ENCODE peak calls at places on chromosomes 16 and 17, in ten cellular contexts. One of them, this sample, is unnamed.

GRCh38 chr17:7857724-7858486 is at the start of gene CYB5D1:
- DNase-seq in heart left ventricle: peak; percentile 93
- DNase-seq in endothelial cell: peak; percentile 80
- DNase-seq in AG04450: peak; percentile 84
- DNase-seq in hepatocyte: peak; percentile 95
- DNase-seq in HFF-Myc: peak; percentile 85
- DNase-seq in HCT116: peak; percentile 94
- DNase-seq in fibroblast of pulmonary artery: peak; percentile 94
- DNase-seq in breast epithelium: peak; percentile 94
- DNase-seq in A549: peak; percentile 98
- DNase-seq in this sample: peak; percentile 85

GRCh38 chr16:50517450-50518252 is 30.5 kb upstream of the NKD1 start:
- DNase-seq in heart left ventricle: no peak
- DNase-seq in endothelial cell: no peak
- DNase-seq in AG04450: no peak
- DNase-seq in hepatocyte: no peak
- DNase-seq in HFF-Myc: no peak
- DNase-seq in HCT116: no peak
- DNase-seq in fibroblast of pulmonary artery: no peak
- DNase-seq in breast epithelium: peak; percentile 4
- DNase-seq in A549: no peak
- DNase-seq in this sample: no peak

GRCh38 chr17:57989011-57989345 is 924 bp upstream of the VEZF1 start:
- DNase-seq in heart left ventricle: peak; percentile 57
- DNase-seq in endothelial cell: no peak
- DNase-seq in AG04450: no peak
- DNase-seq in hepatocyte: peak; percentile 68
- DNase-seq in HFF-Myc: no peak
- DNase-seq in HCT116: peak; percentile 64
- DNase-seq in fibroblast of pulmonary artery: peak; percentile 35
- DNase-seq in breast epithelium: no peak
- DNase-seq in A549: peak; percentile 72
- DNase-seq in this sample: no peak

GRCh38 chr16:53745753-53746258 is 41.9 kb downstream of the FTO start:
- DNase-seq in heart left ventricle: no peak
- DNase-seq in endothelial cell: no peak
- DNase-seq in AG04450: no peak
- DNase-seq in hepatocyte: no peak
- DNase-seq in HFF-Myc: no peak
- DNase-seq in HCT116: peak; percentile 59
- DNase-seq in fibroblast of pulmonary artery: peak; percentile 22
- DNase-seq in breast epithelium: no peak
- DNase-seq in A549: peak; percentile 72
- DNase-seq in this sample: no peak

GRCh38 chr17:4594406-4595349 is 10.3 kb downstream of the SMTNL2 start:
- DNase-seq in heart left ventricle: no peak
- DNase-seq in endothelial cell: peak; percentile 69
- DNase-seq in AG04450: no peak
- DNase-seq in hepatocyte: no peak
- DNase-seq in HFF-Myc: no peak
- DNase-seq in HCT116: no peak
- DNase-seq in fibroblast of pulmonary artery: no peak
- DNase-seq in breast epithelium: no peak
- DNase-seq in A549: no peak
- DNase-seq in this sample: no peak

GRCh38 chr17:49388692-49389513 is 25.8 kb downstream of the PHB1 start:
- DNase-seq in heart left ventricle: no peak
- DNase-seq in endothelial cell: no peak
- DNase-seq in AG04450: no peak
- DNase-seq in hepatocyte: no peak
- DNase-seq in HFF-Myc: no peak
- DNase-seq in HCT116: no peak
- DNase-seq in fibroblast of pulmonary artery: no peak
- DNase-seq in breast epithelium: no peak
- DNase-seq in A549: no peak
- DNase-seq in this sample: no peak

GRCh38 chr16:66924527-66925321 is 611 bp downstream of the RRAD start:
- DNase-seq in heart left ventricle: no peak
- DNase-seq in endothelial cell: peak; percentile 69
- DNase-seq in AG04450: no peak
- DNase-seq in hepatocyte: peak; percentile 75
- DNase-seq in HFF-Myc: no peak
- DNase-seq in HCT116: no peak
- DNase-seq in fibroblast of pulmonary artery: no peak
- DNase-seq in breast epithelium: no peak
- DNase-seq in A549: no peak
- DNase-seq in this sample: peak; percentile 47

GRCh38 chr17:279776-280175 is 72.8 kb downstream of the RPH3AL start:
- DNase-seq in heart left ventricle: peak; percentile 3
- DNase-seq in endothelial cell: no peak
- DNase-seq in AG04450: no peak
- DNase-seq in hepatocyte: no peak
- DNase-seq in HFF-Myc: no peak
- DNase-seq in HCT116: no peak
- DNase-seq in fibroblast of pulmonary artery: no peak
- DNase-seq in breast epithelium: no peak
- DNase-seq in A549: no peak
- DNase-seq in this sample: no peak

GRCh38 chr16:89575247-89576172 is at the start of gene CPNE7:
- DNase-seq in heart left ventricle: no peak
- DNase-seq in endothelial cell: no peak
- DNase-seq in AG04450: no peak
- DNase-seq in hepatocyte: no peak
- DNase-seq in HFF-Myc: no peak
- DNase-seq in HCT116: no peak
- DNase-seq in fibroblast of pulmonary artery: no peak
- DNase-seq in breast epithelium: no peak
- DNase-seq in A549: peak; percentile 32
- DNase-seq in this sample: no peak

DNA sequence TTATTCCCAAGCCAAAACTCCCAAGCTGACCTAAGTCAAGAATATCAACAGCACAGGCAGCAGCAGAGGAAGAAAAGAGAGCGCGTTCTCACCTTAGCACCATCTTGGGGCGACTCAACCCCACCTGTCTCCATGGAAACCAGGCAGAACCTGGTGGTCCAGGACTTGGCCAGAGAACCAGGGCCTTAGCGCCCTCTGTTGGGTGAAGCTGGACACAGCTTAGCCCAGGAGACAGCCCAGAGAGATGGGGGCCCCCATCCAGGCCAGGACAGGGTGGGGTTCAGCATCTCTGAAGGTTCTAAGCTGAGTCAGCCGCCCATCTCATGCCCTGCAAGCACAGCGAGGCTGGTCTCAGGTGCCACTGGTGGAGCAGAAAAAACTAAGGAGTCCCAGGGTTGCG is 60.1 kb upstream of the TMEM132E start:
- DNase-seq in heart left ventricle: no peak
- DNase-seq in endothelial cell: peak; percentile 60
- DNase-seq in AG04450: no peak
- DNase-seq in hepatocyte: no peak
- DNase-seq in HFF-Myc: no peak
- DNase-seq in HCT116: no peak
- DNase-seq in fibroblast of pulmonary artery: no peak
- DNase-seq in breast epithelium: no peak
- DNase-seq in A549: peak; percentile 21
- DNase-seq in this sample: no peak
- TF ChIP-seq CTCF in heart left ventricle: peak; percentile 30
- TF ChIP-seq CTCF in endothelial cell: peak; percentile 70
- TF ChIP-seq CTCF in AG04450: peak; percentile 27
- TF ChIP-seq CTCF in hepatocyte: peak; percentile 43
- TF ChIP-seq CTCF in HFF-Myc: peak; percentile 61
- TF ChIP-seq CTCF in HCT116: peak; percentile 22
- TF ChIP-seq CTCF in fibroblast of pulmonary artery: peak; percentile 39
- TF ChIP-seq CTCF in breast epithelium: no peak
- TF ChIP-seq CTCF in A549: peak; percentile 31
- TF ChIP-seq CTCF in this sample: no peak

GRCh38 chr17:78977681-78977943 is 2.1 kb downstream of the LGALS3BP start:
- DNase-seq in heart left ventricle: no peak
- DNase-seq in endothelial cell: no peak
- DNase-seq in AG04450: no peak
- DNase-seq in hepatocyte: no peak
- DNase-seq in HFF-Myc: no peak
- DNase-seq in HCT116: no peak
- DNase-seq in fibroblast of pulmonary artery: no peak
- DNase-seq in breast epithelium: no peak
- DNase-seq in A549: no peak
- DNase-seq in this sample: no peak

GRCh38 chr17:78980624-78980972 is 875 bp upstream of the LGALS3BP start:
- DNase-seq in heart left ventricle: no peak
- DNase-seq in endothelial cell: no peak
- DNase-seq in AG04450: no peak
- DNase-seq in hepatocyte: no peak
- DNase-seq in HFF-Myc: no peak
- DNase-seq in HCT116: no peak
- DNase-seq in fibroblast of pulmonary artery: no peak
- DNase-seq in breast epithelium: no peak
- DNase-seq in A549: no peak
- DNase-seq in this sample: no peak

GRCh38 chr17:78976907-78977680 is 2.6 kb downstream of the LGALS3BP start:
- DNase-seq in heart left ventricle: no peak
- DNase-seq in endothelial cell: no peak
- DNase-seq in AG04450: no peak
- DNase-seq in hepatocyte: no peak
- DNase-seq in HFF-Myc: no peak
- DNase-seq in HCT116: no peak
- DNase-seq in fibroblast of pulmonary artery: no peak
- DNase-seq in breast epithelium: no peak
- DNase-seq in A549: no peak
- DNase-seq in this sample: no peak

GRCh38 chr17:78979780-78980623 is at the start of gene LGALS3BP:
- DNase-seq in heart left ventricle: peak; percentile 85
- DNase-seq in endothelial cell: no peak
- DNase-seq in AG04450: peak; percentile 48
- DNase-seq in hepatocyte: peak; percentile 86
- DNase-seq in HFF-Myc: peak; percentile 27
- DNase-seq in HCT116: peak; percentile 70
- DNase-seq in fibroblast of pulmonary artery: peak; percentile 89
- DNase-seq in breast epithelium: peak; percentile 57
- DNase-seq in A549: peak; percentile 45
- DNase-seq in this sample: no peak

DNA sequence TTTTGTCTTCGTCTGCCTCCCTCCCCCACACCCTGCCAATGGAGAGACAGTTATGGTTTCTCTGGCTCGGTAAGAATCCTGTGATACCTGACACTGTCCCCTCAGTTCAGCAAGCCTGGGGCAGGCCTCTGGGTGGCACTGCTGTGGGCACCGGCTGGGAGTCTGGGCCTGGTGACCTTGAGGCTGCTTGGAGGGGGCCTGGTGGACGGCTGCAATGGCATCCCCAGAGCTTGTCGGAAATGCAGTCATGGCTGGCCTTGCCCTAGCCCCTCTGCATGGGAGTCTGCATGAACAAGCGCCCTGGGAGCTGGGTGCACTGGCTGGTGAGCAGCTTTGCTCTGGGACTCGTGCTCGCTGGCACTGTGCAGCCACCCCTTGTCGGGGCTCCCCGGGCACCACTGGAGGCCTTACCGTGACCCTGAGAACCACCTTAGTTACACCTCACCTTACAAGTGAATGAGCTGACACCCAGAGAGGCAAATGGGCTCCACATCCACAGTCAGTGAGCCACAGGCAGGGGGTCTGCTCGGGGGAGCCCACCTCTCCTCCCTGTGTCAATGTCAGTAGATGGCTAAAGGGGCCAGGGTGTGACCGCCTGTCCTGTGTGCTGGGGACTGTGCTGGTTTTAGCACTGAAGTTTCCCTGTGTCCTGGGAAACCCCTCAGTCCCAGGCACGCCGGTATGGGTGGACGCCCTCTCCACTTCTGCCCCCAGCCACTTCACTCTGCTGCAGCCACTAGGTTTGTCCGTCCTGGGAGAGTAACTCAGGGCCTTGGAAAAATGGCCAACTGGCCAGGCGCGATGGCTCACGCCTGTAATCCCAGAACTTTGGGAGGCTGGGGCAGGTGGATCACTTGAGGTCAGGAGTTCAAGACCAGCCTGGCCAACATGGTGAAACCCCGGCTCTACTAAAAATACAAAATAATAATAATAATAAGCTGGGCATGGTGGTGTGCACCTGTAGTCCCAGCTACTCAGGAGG is 1.4 kb downstream of the LGALS3BP start:
- DNase-seq in heart left ventricle: peak; percentile 61
- DNase-seq in endothelial cell: no peak
- DNase-seq in AG04450: no peak
- DNase-seq in hepatocyte: no peak
- DNase-seq in HFF-Myc: no peak
- DNase-seq in HCT116: no peak
- DNase-seq in fibroblast of pulmonary artery: no peak
- DNase-seq in breast epithelium: no peak
- DNase-seq in A549: no peak
- DNase-seq in this sample: no peak
- TF ChIP-seq CTCF in heart left ventricle: no peak
- TF ChIP-seq CTCF in endothelial cell: no peak
- TF ChIP-seq CTCF in AG04450: no peak
- TF ChIP-seq CTCF in hepatocyte: no peak
- TF ChIP-seq CTCF in HFF-Myc: no peak
- TF ChIP-seq CTCF in HCT116: no peak
- TF ChIP-seq CTCF in fibroblast of pulmonary artery: no peak
- TF ChIP-seq CTCF in breast epithelium: no peak
- TF ChIP-seq CTCF in A549: no peak
- TF ChIP-seq CTCF in this sample: no peak

GRCh38 chr17:64497565-64498035 is 746 bp upstream of the POLG2 start:
- DNase-seq in heart left ventricle: no peak
- DNase-seq in endothelial cell: no peak
- DNase-seq in AG04450: no peak
- DNase-seq in hepatocyte: no peak
- DNase-seq in HFF-Myc: no peak
- DNase-seq in HCT116: no peak
- DNase-seq in fibroblast of pulmonary artery: no peak
- DNase-seq in breast epithelium: no peak
- DNase-seq in A549: no peak
- DNase-seq in this sample: no peak
- TF ChIP-seq CTCF in heart left ventricle: no peak
- TF ChIP-seq CTCF in endothelial cell: no peak
- TF ChIP-seq CTCF in AG04450: no peak
- TF ChIP-seq CTCF in hepatocyte: no peak
- TF ChIP-seq CTCF in HFF-Myc: no peak
- TF ChIP-seq CTCF in HCT116: no peak
- TF ChIP-seq CTCF in fibroblast of pulmonary artery: no peak
- TF ChIP-seq CTCF in breast epithelium: no peak
- TF ChIP-seq CTCF in A549: peak; percentile 9
- TF ChIP-seq CTCF in this sample: no peak

DNA sequence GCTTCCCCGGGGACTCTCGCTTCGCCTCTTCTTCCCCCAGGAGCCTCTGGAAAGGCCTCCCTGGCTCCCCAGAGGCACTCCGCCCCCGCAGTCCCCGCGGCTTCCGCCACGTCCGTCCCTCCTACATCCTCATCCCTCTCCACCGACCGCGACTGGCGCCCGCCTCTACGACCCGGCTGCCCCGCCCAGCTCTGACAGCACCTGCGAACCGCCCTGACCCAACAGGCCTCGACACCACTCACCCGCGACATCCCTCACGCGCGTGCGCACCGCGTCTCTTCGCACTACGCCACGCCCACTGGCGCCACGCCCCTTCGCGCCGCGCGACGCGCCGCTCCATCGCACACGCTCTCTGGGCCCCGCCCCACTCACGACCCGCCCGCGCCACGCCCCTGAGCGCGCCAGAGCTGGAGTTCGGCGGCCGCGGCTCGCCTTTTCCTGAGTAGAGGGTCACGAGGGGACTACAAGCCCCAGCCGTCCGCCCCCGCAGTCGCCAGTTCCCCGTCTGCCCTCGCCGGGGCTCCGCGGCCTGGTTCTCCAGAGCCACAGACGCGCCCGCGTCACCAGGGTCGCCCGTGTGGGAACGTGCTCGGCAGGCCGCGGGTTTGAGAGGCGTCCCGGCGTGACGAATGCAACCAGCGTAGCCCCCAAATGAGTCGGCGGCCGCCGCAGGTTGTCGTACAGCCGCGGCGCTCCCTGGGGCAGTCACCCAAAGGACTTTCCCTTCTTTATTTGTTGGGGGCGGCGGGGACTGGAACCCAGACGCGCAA is 56.2 kb upstream of the LRRC37A3 start:
- DNase-seq in heart left ventricle: peak; percentile 94
- DNase-seq in endothelial cell: peak; percentile 93
- DNase-seq in AG04450: peak; percentile 68
- DNase-seq in hepatocyte: peak; percentile 97
- DNase-seq in HFF-Myc: peak; percentile 78
- DNase-seq in HCT116: peak; percentile 95
- DNase-seq in fibroblast of pulmonary artery: peak; percentile 95
- DNase-seq in breast epithelium: peak; percentile 95
- DNase-seq in A549: peak; percentile 98
- DNase-seq in this sample: peak; percentile 98
- TF ChIP-seq CTCF in heart left ventricle: no peak
- TF ChIP-seq CTCF in endothelial cell: no peak
- TF ChIP-seq CTCF in AG04450: no peak
- TF ChIP-seq CTCF in hepatocyte: no peak
- TF ChIP-seq CTCF in HFF-Myc: no peak
- TF ChIP-seq CTCF in HCT116: no peak
- TF ChIP-seq CTCF in fibroblast of pulmonary artery: no peak
- TF ChIP-seq CTCF in breast epithelium: no peak
- TF ChIP-seq CTCF in A549: no peak
- TF ChIP-seq CTCF in this sample: no peak

This sample was measured in natural killer cell.